ENCODE peak calls at places on chromosomes 5 and 9, in four cellular contexts. One of them, this sample, is unnamed.

GRCh38 chr9:21030389-21031035 is 928 bp downstream of the HACD4 start:
- DNase-seq in A549: peak
- DNase-seq in astrocyte of the cerebellum: peak
- DNase-seq in substantia nigra: no peak
- DNase-seq in this sample: no peak

GRCh38 chr5:160089549-160089948 is 29.7 kb downstream of the PWWP2A start:
- DNase-seq in A549: no peak
- DNase-seq in astrocyte of the cerebellum: no peak
- DNase-seq in substantia nigra: no peak
- DNase-seq in this sample: no peak

GRCh38 chr9:130557077-130557468 is 22.3 kb upstream of the FUBP3 start:
- DNase-seq in A549: no peak
- DNase-seq in astrocyte of the cerebellum: no peak
- DNase-seq in substantia nigra: no peak
- DNase-seq in this sample: no peak

GRCh38 chr5:159178978-159179377 is 30.4 kb downstream of the RNF145 start:
- DNase-seq in A549: peak
- DNase-seq in astrocyte of the cerebellum: peak
- DNase-seq in substantia nigra: no peak
- DNase-seq in this sample: no peak

GRCh38 chr9:13100914-13101572 is 178.4 kb downstream of the MPDZ start:
- DNase-seq in A549: no peak
- DNase-seq in astrocyte of the cerebellum: no peak
- DNase-seq in substantia nigra: no peak
- DNase-seq in this sample: no peak

GRCh38 chr5:71528206-71528605 is 58.9 kb upstream of the MCCC2 start:
- DNase-seq in A549: no peak
- DNase-seq in astrocyte of the cerebellum: no peak
- DNase-seq in substantia nigra: no peak
- DNase-seq in this sample: no peak

GRCh38 chr5:170533383-170533782 is 29.6 kb downstream of the KCNIP1 start:
- DNase-seq in A549: no peak
- DNase-seq in astrocyte of the cerebellum: no peak
- DNase-seq in substantia nigra: no peak
- DNase-seq in this sample: no peak

GRCh38 chr5:35377653-35378052 is 147.4 kb upstream of the PRLR start:
- DNase-seq in A549: no peak
- DNase-seq in astrocyte of the cerebellum: no peak
- DNase-seq in substantia nigra: no peak
- DNase-seq in this sample: no peak

GRCh38 chr5:156475831-156476551 is 149.0 kb downstream of the SGCD start:
- DNase-seq in A549: peak
- DNase-seq in astrocyte of the cerebellum: peak
- DNase-seq in substantia nigra: no peak
- DNase-seq in this sample: no peak